ENCODE peak calls at places on chromosomes 11 and 22, in five cellular contexts. One of them, this sample, is unnamed.

GRCh38 chr11:134362192-134362901 is 30.6 kb downstream of the GLB1L2 start:
- DNase-seq in mammary epithelial cell: no peak
- DNase-seq in keratinocyte: no peak
- DNase-seq in endothelial cell: no peak
- DNase-seq in ovary: no peak
- DNase-seq in this sample: no peak

GRCh38 chr11:7515544-7515943 is 1.7 kb downstream of the PPFIBP2 start:
- DNase-seq in mammary epithelial cell: no peak
- DNase-seq in keratinocyte: no peak
- DNase-seq in endothelial cell: no peak
- DNase-seq in ovary: no peak
- DNase-seq in this sample: no peak

GRCh38 chr22:45903355-45904149 is 73.4 kb downstream of the WNT7B start:
- DNase-seq in mammary epithelial cell: peak; percentile 70
- DNase-seq in keratinocyte: no peak
- DNase-seq in endothelial cell: no peak
- DNase-seq in ovary: no peak
- DNase-seq in this sample: no peak

GRCh38 chr22:48581206-48581766 is 1246.4 kb downstream of the BRD1 start:
- DNase-seq in mammary epithelial cell: no peak
- DNase-seq in keratinocyte: no peak
- DNase-seq in endothelial cell: no peak
- DNase-seq in ovary: no peak
- DNase-seq in this sample: no peak

GRCh38 chr22:46031066-46031465 is 54.1 kb upstream of the WNT7B start:
- DNase-seq in mammary epithelial cell: no peak
- DNase-seq in keratinocyte: no peak
- DNase-seq in endothelial cell: no peak
- DNase-seq in ovary: no peak
- DNase-seq in this sample: no peak

GRCh38 chr11:114179234-114179941 is 116.8 kb upstream of the NNMT start:
- DNase-seq in mammary epithelial cell: no peak
- DNase-seq in keratinocyte: no peak
- DNase-seq in endothelial cell: no peak
- DNase-seq in ovary: peak; percentile 89
- DNase-seq in this sample: peak; percentile 93

GRCh38 chr11:71947498-71947897 is 18.7 kb downstream of the RNF121 start:
- DNase-seq in mammary epithelial cell: peak; percentile 14
- DNase-seq in keratinocyte: no peak
- DNase-seq in endothelial cell: no peak
- DNase-seq in ovary: no peak
- DNase-seq in this sample: no peak

GRCh38 chr22:46296257-46297150 is at the start of gene GTSE1:
- DNase-seq in mammary epithelial cell: peak; percentile 95
- DNase-seq in keratinocyte: peak; percentile 81
- DNase-seq in endothelial cell: peak; percentile 92
- DNase-seq in ovary: peak; percentile 97
- DNase-seq in this sample: peak; percentile 98

GRCh38 chr22:21951931-21952465 is 650 bp downstream of the PPM1F start:
- DNase-seq in mammary epithelial cell: peak; percentile 44
- DNase-seq in keratinocyte: no peak
- DNase-seq in endothelial cell: peak; percentile 33
- DNase-seq in ovary: no peak
- DNase-seq in this sample: peak; percentile 53

GRCh38 chr11:95516786-95517185 is 272.8 kb downstream of the FAM76B start:
- DNase-seq in mammary epithelial cell: peak; percentile 78
- DNase-seq in keratinocyte: no peak
- DNase-seq in endothelial cell: no peak
- DNase-seq in ovary: no peak
- DNase-seq in this sample: no peak

GRCh38 chr11:75768909-75769771 is 562 bp downstream of the DGAT2 start:
- DNase-seq in mammary epithelial cell: no peak
- DNase-seq in keratinocyte: no peak
- DNase-seq in endothelial cell: no peak
- DNase-seq in ovary: peak; percentile 11
- DNase-seq in this sample: no peak

GRCh38 chr22:37658133-37659065 is at the start of gene PDXP:
- DNase-seq in mammary epithelial cell: peak; percentile 100
- DNase-seq in keratinocyte: peak; percentile 98
- DNase-seq in endothelial cell: peak; percentile 99
- DNase-seq in ovary: peak; percentile 99
- DNase-seq in this sample: peak; percentile 99

GRCh38 chr11:87917111-87917510 is 258.1 kb downstream of the RAB38 start:
- DNase-seq in mammary epithelial cell: peak; percentile 23
- DNase-seq in keratinocyte: no peak
- DNase-seq in endothelial cell: no peak
- DNase-seq in ovary: no peak
- DNase-seq in this sample: no peak

GRCh38 chr11:45106440-45106839 is 40.0 kb upstream of the PRDM11 start:
- DNase-seq in mammary epithelial cell: no peak
- DNase-seq in keratinocyte: no peak
- DNase-seq in endothelial cell: no peak
- DNase-seq in ovary: no peak
- DNase-seq in this sample: no peak

GRCh38 chr11:15826826-15827225 is 529.5 kb downstream of the SOX6 start:
- DNase-seq in mammary epithelial cell: peak; percentile 15
- DNase-seq in keratinocyte: no peak
- DNase-seq in endothelial cell: peak; percentile 87
- DNase-seq in ovary: peak; percentile 10
- DNase-seq in this sample: peak; percentile 63

GRCh38 chr11:92246637-92247036 is 22.0 kb downstream of the FAT3 start:
- DNase-seq in mammary epithelial cell: peak; percentile 66
- DNase-seq in keratinocyte: no peak
- DNase-seq in endothelial cell: no peak
- DNase-seq in ovary: no peak
- DNase-seq in this sample: no peak

GRCh38 chr11:107282195-107282594 is 175.4 kb downstream of the CWF19L2 start:
- DNase-seq in mammary epithelial cell: no peak
- DNase-seq in keratinocyte: no peak
- DNase-seq in endothelial cell: no peak
- DNase-seq in ovary: no peak
- DNase-seq in this sample: no peak

GRCh38 chr11:22244986-22245592 is 52.2 kb downstream of the ANO5 start:
- DNase-seq in mammary epithelial cell: peak; percentile 12
- DNase-seq in keratinocyte: no peak
- DNase-seq in endothelial cell: peak; percentile 31
- DNase-seq in ovary: peak; percentile 8
- DNase-seq in this sample: peak; percentile 64

GRCh38 chr22:48717076-48717810 is 1110.4 kb downstream of the BRD1 start:
- DNase-seq in mammary epithelial cell: no peak
- DNase-seq in keratinocyte: no peak
- DNase-seq in endothelial cell: no peak
- DNase-seq in ovary: no peak
- DNase-seq in this sample: no peak

GRCh38 chr11:72191961-72192381 is at the start of gene FOLR1:
- DNase-seq in mammary epithelial cell: peak; percentile 45
- DNase-seq in keratinocyte: no peak
- DNase-seq in endothelial cell: no peak
- DNase-seq in ovary: no peak
- DNase-seq in this sample: peak; percentile 9

GRCh38 chr11:44609028-44609782 is 43.7 kb downstream of the CD82 start:
- DNase-seq in mammary epithelial cell: no peak
- DNase-seq in keratinocyte: no peak
- DNase-seq in endothelial cell: no peak
- DNase-seq in ovary: no peak
- DNase-seq in this sample: no peak

GRCh38 chr11:83280256-83280655 is 5.9 kb downstream of the CCDC90B start:
- DNase-seq in mammary epithelial cell: no peak
- DNase-seq in keratinocyte: no peak
- DNase-seq in endothelial cell: no peak
- DNase-seq in ovary: no peak
- DNase-seq in this sample: no peak
- TF ChIP-seq CTCF in mammary epithelial cell: no peak
- TF ChIP-seq CTCF in keratinocyte: no peak
- TF ChIP-seq CTCF in endothelial cell: no peak
- TF ChIP-seq CTCF in ovary: no peak
- TF ChIP-seq CTCF in this sample: no peak

GRCh38 chr11:14642873-14643696 is 519 bp upstream of the PDE3B start:
- DNase-seq in mammary epithelial cell: no peak
- DNase-seq in keratinocyte: no peak
- DNase-seq in endothelial cell: no peak
- DNase-seq in ovary: no peak
- DNase-seq in this sample: no peak

GRCh38 chr11:14642453-14642852 is 1.2 kb upstream of the PDE3B start:
- DNase-seq in mammary epithelial cell: no peak
- DNase-seq in keratinocyte: no peak
- DNase-seq in endothelial cell: no peak
- DNase-seq in ovary: no peak
- DNase-seq in this sample: no peak

GRCh38 chr11:14644396-14645246 is 1.0 kb downstream of the PDE3B start:
- DNase-seq in mammary epithelial cell: peak; percentile 16
- DNase-seq in keratinocyte: no peak
- DNase-seq in endothelial cell: peak; percentile 44
- DNase-seq in ovary: peak; percentile 8
- DNase-seq in this sample: peak; percentile 50

GRCh38 chr11:14645247-14645912 is 1.8 kb downstream of the PDE3B start:
- DNase-seq in mammary epithelial cell: peak; percentile 1
- DNase-seq in keratinocyte: no peak
- DNase-seq in endothelial cell: no peak
- DNase-seq in ovary: no peak
- DNase-seq in this sample: no peak

DNA sequence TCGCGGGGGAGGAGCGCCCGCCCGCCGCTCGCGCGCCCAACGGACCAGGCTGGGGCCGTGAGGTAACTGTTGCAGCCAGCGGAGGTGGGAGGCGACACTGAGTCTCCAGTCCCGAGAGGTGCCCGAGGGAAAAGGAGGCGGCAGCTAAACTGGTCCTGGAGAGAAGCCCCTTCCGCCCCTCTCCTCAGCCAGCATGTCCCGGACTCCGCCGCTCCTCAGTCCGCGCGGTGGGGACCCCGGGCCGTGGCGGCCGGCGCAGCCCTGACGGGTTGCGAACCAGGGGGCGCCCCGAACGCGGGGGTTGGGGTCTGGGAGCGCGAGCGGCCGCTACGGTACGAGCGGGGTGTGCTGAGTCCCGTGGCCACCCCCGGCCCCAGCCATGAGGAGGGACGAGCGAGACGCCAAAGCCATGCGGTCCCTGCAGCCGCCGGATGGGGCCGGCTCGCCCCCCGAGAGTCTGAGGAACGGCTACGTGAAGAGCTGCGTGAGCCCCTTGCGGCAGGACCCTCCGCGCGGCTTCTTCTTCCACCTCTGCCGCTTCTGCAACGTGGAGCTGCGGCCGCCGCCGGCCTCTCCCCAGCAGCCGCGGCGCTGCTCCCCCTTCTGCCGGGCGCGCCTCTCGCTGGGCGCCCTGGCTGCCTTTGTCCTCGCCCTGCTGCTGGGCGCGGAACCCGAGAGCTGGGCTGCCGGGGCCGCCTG is at the start of gene PDE3B:
- DNase-seq in mammary epithelial cell: peak; percentile 36
- DNase-seq in keratinocyte: no peak
- DNase-seq in endothelial cell: peak; percentile 67
- DNase-seq in ovary: peak; percentile 30
- DNase-seq in this sample: peak; percentile 88
- TF ChIP-seq CTCF in mammary epithelial cell: no peak
- TF ChIP-seq CTCF in keratinocyte: peak; percentile 19
- TF ChIP-seq CTCF in endothelial cell: no peak
- TF ChIP-seq CTCF in ovary: no peak
- TF ChIP-seq CTCF in this sample: no peak

GRCh38 chr22:20094158-20094807 is 14.2 kb downstream of the DGCR8 start:
- DNase-seq in mammary epithelial cell: no peak
- DNase-seq in keratinocyte: no peak
- DNase-seq in endothelial cell: no peak
- DNase-seq in ovary: no peak
- DNase-seq in this sample: no peak
- TF ChIP-seq CTCF in mammary epithelial cell: no peak
- TF ChIP-seq CTCF in keratinocyte: no peak
- TF ChIP-seq CTCF in endothelial cell: no peak
- TF ChIP-seq CTCF in ovary: no peak
- TF ChIP-seq CTCF in this sample: no peak

DNA sequence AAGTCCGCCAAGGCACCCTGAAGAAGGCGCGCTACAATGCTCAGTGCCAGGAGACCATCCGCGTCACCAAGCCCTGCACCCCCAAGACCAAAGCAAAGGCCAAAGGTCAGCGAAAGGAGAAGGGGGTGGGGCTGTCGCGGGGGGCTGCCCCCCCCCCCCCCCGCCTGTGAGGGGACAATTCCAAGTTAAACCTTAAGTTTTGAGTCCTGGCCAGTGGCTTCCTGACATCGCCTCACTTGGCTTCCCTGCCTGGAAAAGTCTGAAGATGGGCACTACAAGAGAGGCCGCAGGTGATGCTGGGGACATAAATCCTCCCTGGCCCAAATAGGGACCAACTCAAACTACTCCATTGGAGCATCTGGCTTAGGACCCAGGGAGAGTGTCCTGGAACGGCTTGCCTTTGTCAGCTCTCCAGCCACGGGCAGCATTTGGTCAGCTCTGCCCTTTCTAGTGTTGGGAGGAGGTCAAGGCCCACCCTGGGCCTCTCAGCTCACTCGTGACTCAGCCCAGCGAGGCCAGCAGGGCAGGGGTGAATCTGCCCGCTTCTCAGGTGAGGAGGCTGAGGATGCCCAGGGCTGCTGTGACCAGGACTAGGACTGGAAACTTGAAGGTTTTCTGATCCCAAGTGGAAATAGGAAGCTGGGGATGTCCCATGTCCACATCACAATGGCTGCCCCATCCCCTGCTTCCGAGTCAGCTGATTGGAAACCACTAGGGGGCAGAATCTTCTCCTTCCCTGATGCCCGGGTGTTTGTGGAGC is 1.4 kb downstream of the MDK start:
- DNase-seq in mammary epithelial cell: no peak
- DNase-seq in keratinocyte: no peak
- DNase-seq in endothelial cell: peak; percentile 68
- DNase-seq in ovary: no peak
- DNase-seq in this sample: peak; percentile 69
- TF ChIP-seq CTCF in mammary epithelial cell: peak; percentile 35
- TF ChIP-seq CTCF in keratinocyte: peak; percentile 72
- TF ChIP-seq CTCF in endothelial cell: peak; percentile 63
- TF ChIP-seq CTCF in ovary: no peak
- TF ChIP-seq CTCF in this sample: peak; percentile 48

DNA sequence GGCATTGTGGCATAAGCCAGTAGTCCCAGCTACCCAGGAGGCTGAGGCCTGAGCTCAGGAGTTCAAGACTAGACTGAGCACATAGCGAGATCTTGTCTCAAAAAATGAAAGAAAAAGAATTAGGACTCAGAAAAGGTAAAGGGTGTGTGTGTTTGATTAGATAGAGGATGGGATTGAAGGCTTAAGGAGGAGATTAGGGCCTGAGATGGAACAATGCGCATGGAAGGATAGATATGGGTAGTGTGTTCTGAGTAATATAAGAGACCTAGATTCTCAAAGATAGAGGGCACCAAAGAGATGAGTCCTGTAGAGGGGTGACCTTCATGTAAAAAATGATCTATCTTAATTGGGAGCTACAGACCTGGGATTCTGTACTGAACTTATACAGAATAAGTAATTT is 17.3 kb upstream of the RAB30 start:
- DNase-seq in mammary epithelial cell: no peak
- DNase-seq in keratinocyte: no peak
- DNase-seq in endothelial cell: no peak
- DNase-seq in ovary: no peak
- DNase-seq in this sample: no peak
- TF ChIP-seq CTCF in mammary epithelial cell: no peak
- TF ChIP-seq CTCF in keratinocyte: no peak
- TF ChIP-seq CTCF in endothelial cell: no peak
- TF ChIP-seq CTCF in ovary: no peak
- TF ChIP-seq CTCF in this sample: no peak